ENCODE peak calls at places on chromosomes 2 and 18, in four cellular contexts. One of them, this sample, is unnamed.

GRCh38 chr2:73112026-73112912 is 479 bp downstream of the RAB11FIP5 start:
- DNase-seq in OCI-LY7: no peak
- DNase-seq in HL-60: no peak
- DNase-seq in K562: peak
- DNase-seq in this sample: peak

GRCh38 chr2:63050186-63050915 is at the start of gene OTX1:
- DNase-seq in OCI-LY7: peak
- DNase-seq in HL-60: peak
- DNase-seq in K562: peak
- DNase-seq in this sample: peak

GRCh38 chr18:76970749-76971148 is 148.4 kb downstream of the ZNF236 start:
- DNase-seq in K562: no peak
- DNase-seq in HL-60: peak
- DNase-seq in OCI-LY7: no peak
- DNase-seq in this sample: no peak

GRCh38 chr18:45506951-45507350 is 108.3 kb upstream of the SLC14A2 start:
- DNase-seq in HL-60: no peak
- DNase-seq in OCI-LY7: no peak
- DNase-seq in K562: no peak
- DNase-seq in this sample: no peak

GRCh38 chr2:10285578-10286198 is 17.0 kb upstream of the HPCAL1 start:
- DNase-seq in K562: no peak
- DNase-seq in HL-60: peak
- DNase-seq in OCI-LY7: no peak
- DNase-seq in this sample: no peak

GRCh38 chr2:10400568-10400977 is 47.6 kb downstream of the ODC1 start:
- DNase-seq in HL-60: peak
- DNase-seq in OCI-LY7: no peak
- DNase-seq in K562: no peak
- DNase-seq in this sample: no peak

GRCh38 chr2:26099933-26100332 is 66.0 kb downstream of the RAB10 start:
- DNase-seq in K562: no peak
- DNase-seq in HL-60: no peak
- DNase-seq in OCI-LY7: no peak
- DNase-seq in this sample: no peak

GRCh38 chr2:207385903-207386302 is 143.9 kb upstream of the CREB1 start:
- DNase-seq in K562: no peak
- DNase-seq in HL-60: no peak
- DNase-seq in OCI-LY7: no peak
- DNase-seq in this sample: no peak

GRCh38 chr18:48941672-48942071 is 9.1 kb downstream of the SMAD7 start:
- DNase-seq in OCI-LY7: no peak
- DNase-seq in HL-60: no peak
- DNase-seq in K562: no peak
- DNase-seq in this sample: no peak

GRCh38 chr2:171272039-171272438 is 111.3 kb upstream of the TLK1 start:
- DNase-seq in HL-60: no peak
- DNase-seq in K562: peak
- DNase-seq in OCI-LY7: no peak
- DNase-seq in this sample: no peak

GRCh38 chr2:230873670-230874401 is 9.1 kb downstream of the ITM2C start:
- DNase-seq in HL-60: no peak
- DNase-seq in OCI-LY7: peak
- DNase-seq in K562: no peak
- DNase-seq in this sample: peak

GRCh38 chr2:220619525-220620267 is 952.4 kb downstream of the EPHA4 start:
- DNase-seq in K562: no peak
- DNase-seq in OCI-LY7: no peak
- DNase-seq in HL-60: no peak
- DNase-seq in this sample: no peak

GRCh38 chr2:74199871-74200305 is 1.5 kb downstream of the MTHFD2 start:
- DNase-seq in HL-60: no peak
- DNase-seq in K562: peak
- DNase-seq in OCI-LY7: peak
- DNase-seq in this sample: no peak

GRCh38 chr2:144430722-144431163 is 89.2 kb downstream of the ZEB2 start:
- DNase-seq in OCI-LY7: peak
- DNase-seq in K562: no peak
- DNase-seq in HL-60: no peak
- DNase-seq in this sample: peak

GRCh38 chr18:70464343-70465114 is 175.7 kb downstream of the SOCS6 start:
- DNase-seq in K562: peak
- DNase-seq in HL-60: peak
- DNase-seq in OCI-LY7: no peak
- DNase-seq in this sample: peak
- TF ChIP-seq CTCF in K562: peak
- TF ChIP-seq CTCF in HL-60: peak
- TF ChIP-seq CTCF in OCI-LY7: no peak
- TF ChIP-seq CTCF in this sample: peak

DNA sequence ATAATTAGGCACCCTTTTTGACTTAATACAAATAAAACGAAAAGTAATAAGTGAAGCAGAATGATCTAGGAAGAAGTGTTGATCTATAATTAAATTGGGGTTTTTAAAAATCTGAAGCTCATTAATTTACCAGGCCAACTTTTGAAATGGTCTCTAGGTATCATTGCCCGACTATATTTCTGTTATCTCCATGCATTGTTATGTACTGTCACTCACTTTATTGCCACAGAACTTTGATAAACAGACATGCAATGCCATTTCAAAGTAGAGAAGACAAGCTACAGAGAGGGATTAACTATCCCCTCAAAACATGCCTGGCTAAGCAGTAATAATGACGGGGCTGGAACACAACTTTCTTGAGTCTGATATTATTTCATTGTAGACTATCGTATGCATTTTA is 147.6 kb upstream of the ITGA4 start:
- DNase-seq in K562: no peak
- DNase-seq in HL-60: peak
- DNase-seq in OCI-LY7: peak
- DNase-seq in this sample: no peak
- TF ChIP-seq CTCF in K562: no peak
- TF ChIP-seq CTCF in HL-60: no peak
- TF ChIP-seq CTCF in OCI-LY7: no peak
- TF ChIP-seq CTCF in this sample: no peak

GRCh38 chr2:55954306-55955035 is 30.9 kb upstream of the EFEMP1 start:
- DNase-seq in OCI-LY7: no peak
- DNase-seq in HL-60: no peak
- DNase-seq in K562: no peak
- DNase-seq in this sample: no peak

GRCh38 chr2:55949211-55949610 is 25.6 kb upstream of the EFEMP1 start:
- DNase-seq in OCI-LY7: no peak
- DNase-seq in HL-60: no peak
- DNase-seq in K562: no peak
- DNase-seq in this sample: no peak

GRCh38 chr2:55951533-55951932 is 28.0 kb upstream of the EFEMP1 start:
- DNase-seq in HL-60: no peak
- DNase-seq in K562: no peak
- DNase-seq in OCI-LY7: no peak
- DNase-seq in this sample: no peak

GRCh38 chr2:55949613-55950012 is 26.0 kb upstream of the EFEMP1 start:
- DNase-seq in OCI-LY7: no peak
- DNase-seq in HL-60: no peak
- DNase-seq in K562: no peak
- DNase-seq in this sample: no peak

DNA sequence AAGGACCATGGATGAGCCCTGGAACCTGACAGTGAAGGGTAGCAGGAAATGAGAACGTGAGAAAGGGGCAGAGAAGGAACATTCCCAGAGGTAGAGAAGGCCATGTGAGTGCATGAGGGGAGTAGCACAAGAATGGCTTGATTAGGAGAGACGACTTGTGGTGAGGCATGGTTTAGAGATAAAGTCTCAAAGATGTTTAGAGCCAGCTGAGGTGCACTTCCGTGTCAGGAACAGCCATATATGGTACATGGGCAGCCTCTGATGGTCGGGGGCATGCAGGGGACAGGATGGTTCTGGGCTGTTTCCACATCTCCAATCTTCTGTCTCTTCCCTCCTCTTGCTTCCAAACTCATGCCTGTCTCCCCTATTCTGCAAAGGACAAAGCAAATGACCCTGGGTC is 28.8 kb upstream of the EFEMP1 start:
- DNase-seq in OCI-LY7: peak
- DNase-seq in K562: peak
- DNase-seq in HL-60: no peak
- DNase-seq in this sample: no peak
- TF ChIP-seq CTCF in OCI-LY7: no peak
- TF ChIP-seq CTCF in K562: peak
- TF ChIP-seq CTCF in HL-60: no peak
- TF ChIP-seq CTCF in this sample: no peak

DNA sequence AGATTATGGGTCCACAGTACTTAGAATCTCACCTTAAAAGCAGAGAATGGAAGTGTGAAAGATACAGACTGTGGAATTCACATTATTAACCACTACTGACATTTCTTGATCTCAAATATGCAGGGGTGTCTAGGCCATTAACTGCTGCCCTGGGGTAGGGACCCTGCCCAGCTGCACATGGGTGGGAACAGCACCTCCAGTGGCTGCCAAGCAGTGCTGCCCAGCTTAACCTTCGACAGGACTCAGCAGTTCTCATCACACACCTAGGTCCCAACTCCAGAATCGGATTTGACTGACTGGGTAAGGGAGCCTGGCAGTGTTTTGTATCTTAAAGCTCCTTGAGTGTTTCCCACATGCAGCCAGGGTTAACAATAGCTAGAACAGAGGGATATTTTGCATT is 14.9 kb downstream of the ERFE start:
- DNase-seq in K562: no peak
- DNase-seq in OCI-LY7: peak
- DNase-seq in HL-60: no peak
- DNase-seq in this sample: no peak
- TF ChIP-seq CTCF in K562: peak
- TF ChIP-seq CTCF in OCI-LY7: peak
- TF ChIP-seq CTCF in HL-60: no peak
- TF ChIP-seq CTCF in this sample: no peak

GRCh38 chr2:240425236-240425615 is 10.2 kb upstream of the GPC1 start:
- DNase-seq in OCI-LY7: no peak
- DNase-seq in HL-60: no peak
- DNase-seq in K562: no peak
- DNase-seq in this sample: no peak

GRCh38 chr2:240423788-240424191 is 11.7 kb upstream of the GPC1 start:
- DNase-seq in K562: no peak
- DNase-seq in HL-60: no peak
- DNase-seq in OCI-LY7: no peak
- DNase-seq in this sample: no peak

GRCh38 chr2:240422683-240423329 is 12.7 kb upstream of the GPC1 start:
- DNase-seq in HL-60: no peak
- DNase-seq in K562: no peak
- DNase-seq in OCI-LY7: no peak
- DNase-seq in this sample: no peak

GRCh38 chr2:240425697-240426096 is 9.8 kb upstream of the GPC1 start:
- DNase-seq in OCI-LY7: no peak
- DNase-seq in HL-60: no peak
- DNase-seq in K562: no peak
- DNase-seq in this sample: no peak

GRCh38 chr2:240424341-240425235 is 10.9 kb upstream of the GPC1 start:
- DNase-seq in K562: no peak
- DNase-seq in HL-60: no peak
- DNase-seq in OCI-LY7: no peak
- DNase-seq in this sample: no peak
- TF ChIP-seq CTCF in K562: no peak
- TF ChIP-seq CTCF in HL-60: no peak
- TF ChIP-seq CTCF in OCI-LY7: no peak
- TF ChIP-seq CTCF in this sample: no peak

DNA sequence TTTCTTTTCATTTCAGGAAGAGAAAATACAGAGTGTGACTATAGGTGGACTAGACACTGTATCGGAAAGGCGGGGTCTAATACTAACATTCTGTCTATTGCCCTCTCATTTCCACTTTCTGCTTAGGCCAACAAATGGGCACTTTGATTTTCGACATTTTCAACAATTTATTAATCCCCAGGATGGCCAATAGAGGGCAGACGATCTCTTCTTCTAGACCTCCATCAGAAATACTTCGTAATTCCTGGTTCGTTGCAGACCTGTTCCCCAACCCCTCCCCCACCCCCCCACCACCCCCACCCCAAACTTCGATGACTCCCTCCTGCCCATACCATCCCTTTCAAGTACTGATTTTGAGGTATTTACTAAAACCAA is 3.6 kb upstream of the CRIM1 start:
- DNase-seq in HL-60: peak
- DNase-seq in OCI-LY7: peak
- DNase-seq in K562: peak
- DNase-seq in this sample: no peak
- TF ChIP-seq CTCF in HL-60: peak
- TF ChIP-seq CTCF in OCI-LY7: peak
- TF ChIP-seq CTCF in K562: peak
- TF ChIP-seq CTCF in this sample: peak

This sample was measured in GM13977.